ENCODE peak calls at places on chromosomes 11 and 22, in ten cellular contexts. O, U, G, B, X, P, K, E, H and Y are unnamed samples.

GRCh38 chr11:131478341-131478740 is 107.9 kb downstream of the NTM start:
- DNase-seq in E (no peak), X (no peak), B (no peak), U (no peak), H (no peak), P (no peak), G (no peak), O (no peak), K (no peak), Y (no peak)

GRCh38 chr11:24391165-24391564 is 105.7 kb upstream of the LUZP2 start:
- DNase-seq in U (no peak), P (peak), G (no peak), B (no peak), H (peak), K (no peak), O (no peak), E (peak), X (no peak), Y (no peak)

GRCh38 chr11:36627471-36627870 is 29.4 kb upstream of the RAG2 start:
- DNase-seq in U (no peak), B (no peak), H (no peak), G (no peak), K (no peak), X (no peak), O (no peak), P (no peak), E (no peak), Y (no peak)

GRCh38 chr11:109423114-109423859 is 1.3 kb downstream of the C11orf87 start:
- DNase-seq in E (no peak), H (peak), K (no peak), O (no peak), G (no peak), X (no peak), B (no peak), P (peak), U (no peak), Y (peak)

GRCh38 chr22:42811510-42811909 is 45.6 kb downstream of the ARFGAP3 start:
- DNase-seq in O (no peak), B (peak), K (no peak), E (no peak), X (no peak), P (no peak), U (no peak), G (no peak), H (no peak), Y (peak)

GRCh38 chr22:45208993-45209838 is 31.5 kb downstream of the KIAA0930 start:
- DNase-seq in O (peak), H (peak), K (no peak), U (no peak), E (peak), P (peak), X (peak), G (peak), B (peak), Y (peak)

GRCh38 chr11:66864924-66865697 is 8.2 kb downstream of the LRFN4 start:
- DNase-seq in G (no peak), K (no peak), O (no peak), X (no peak), H (peak), E (no peak), U (no peak), P (no peak), B (no peak), Y (no peak)

GRCh38 chr11:33452806-33453205 is 195.6 kb downstream of the HIPK3 start:
- DNase-seq in P (peak), O (no peak), H (peak), B (no peak), E (peak), K (no peak), U (no peak), G (no peak), X (no peak), Y (no peak)

GRCh38 chr22:19927696-19928095 is 13.9 kb upstream of the COMT start:
- DNase-seq in P (no peak), K (no peak), U (no peak), O (no peak), G (no peak), X (no peak), E (no peak), H (no peak), B (no peak), Y (no peak)

GRCh38 chr11:62142921-62143320 is 19.1 kb downstream of the INCENP start:
- DNase-seq in K (peak), X (no peak), G (no peak), O (peak), H (no peak), B (no peak), P (no peak), E (no peak), U (no peak), Y (no peak)

GRCh38 chr22:35638408-35638807 is 9.8 kb upstream of the APOL6 start:
- DNase-seq in P (no peak), O (peak), B (no peak), H (peak), K (peak), G (no peak), X (no peak), U (no peak), E (no peak), Y (peak)

GRCh38 chr22:23833017-23833795 is 5.6 kb downstream of the DERL3 start:
- DNase-seq in X (no peak), E (no peak), P (no peak), G (no peak), B (no peak), O (no peak), U (no peak), K (peak), H (no peak), Y (no peak)

GRCh38 chr11:85810521-85810870 is 445 bp downstream of the SYTL2 start:
- DNase-seq in O (no peak), B (no peak), K (no peak), G (no peak), E (no peak), H (no peak), U (no peak), X (no peak), P (no peak), Y (no peak)

GRCh38 chr11:47060807-47061206 is 115.9 kb downstream of the ARFGAP2 start:
- DNase-seq in G (no peak), O (no peak), P (peak), B (no peak), H (peak), X (no peak), E (no peak), U (no peak), K (no peak), Y (no peak)

GRCh38 chr11:13339196-13340153 is 61.9 kb downstream of the BMAL1 start:
- DNase-seq in P (peak), H (peak), G (no peak), B (no peak), X (no peak), O (no peak), E (peak), K (no peak), U (no peak), Y (no peak)

GRCh38 chr11:115501895-115502589 is 2.2 kb downstream of the CADM1 start:
- DNase-seq in H (no peak), E (no peak), X (no peak), G (peak), K (no peak), P (no peak), B (no peak), O (peak), U (no peak), Y (peak)

GRCh38 chr11:95698939-95699562 is 90.5 kb downstream of the FAM76B start:
- DNase-seq in P (peak), U (no peak), E (no peak), K (no peak), X (no peak), O (peak), B (no peak), G (no peak), H (peak), Y (no peak)